ENCODE peak calls at places on chromosomes 6 and 20, in six cellular contexts. N is NCI-H1694 treated with DMSO at 0.1 percent for 48 hours; R is activated CD4-positive, alpha-beta T cell treated with anti-CD3 and anti-CD28 coated beads, Interleukin-2, amount 10 ng/mL, durations not matched to agents 24 days and 14 days; C is NCI-H2081; G is stimulated activated CD4-positive, alpha-beta T cell treated with anti-CD3 and anti-CD28 coated beads, Interleukin-4, amount 100 ng/mL, for 1 hour; Z is T-helper 1 cell. T is an unnamed sample.

GRCh38 chr6:143276436-143276835 is 174.1 kb downstream of the ADAT2 start:
- DNase-seq in G (no peak), R (peak; percentile 56), Z (no peak), N (no peak), C (no peak), T (no peak)

GRCh38 chr6:47180633-47181032 is 129.1 kb downstream of the TNFRSF21 start:
- DNase-seq in G (no peak), C (no peak), Z (no peak), R (no peak), N (no peak), T (no peak)

GRCh38 chr20:7146552-7147219 is 379.2 kb downstream of the BMP2 start:
- DNase-seq in Z (no peak), G (no peak), R (no peak), N (no peak), C (peak; percentile 71), T (no peak)

GRCh38 chr6:125279961-125280360 is 21.8 kb downstream of the HDDC2 start:
- DNase-seq in Z (no peak), G (no peak), C (no peak), N (no peak), R (no peak), T (no peak)

GRCh38 chr6:128655978-128656498 is 135.6 kb upstream of the PTPRK start:
- DNase-seq in G (no peak), N (no peak), Z (no peak), R (peak; percentile 60), C (no peak), T (peak; percentile 83)

GRCh38 chr20:44979090-44979621 is 12.8 kb downstream of the STK4 start:
- DNase-seq in C (no peak), R (peak; percentile 93), G (no peak), Z (peak; percentile 77), N (no peak), T (no peak)

GRCh38 chr6:150491796-150492142 is 107.9 kb upstream of the PLEKHG1 start:
- DNase-seq in N (no peak), Z (no peak), C (no peak), G (no peak), R (no peak), T (no peak)

GRCh38 chr6:683742-684440 is 9.0 kb downstream of the EXOC2 start:
- DNase-seq in G (no peak), C (peak; percentile 19), Z (no peak), R (peak; percentile 66), N (peak; percentile 34), T (peak; percentile 89)

GRCh38 chr6:44386929-44387345 is 569 bp upstream of the CDC5L start:
- DNase-seq in R (peak; percentile 64), N (no peak), C (no peak), Z (no peak), G (no peak), T (no peak)

GRCh38 chr6:86192123-86192522 is 549.4 kb upstream of the SYNCRIP start:
- DNase-seq in N (no peak), R (no peak), G (no peak), Z (no peak), C (no peak), T (peak; percentile 38)

GRCh38 chr6:34239240-34239825 is 2.7 kb downstream of the HMGA1 start:
- DNase-seq in C (no peak), Z (no peak), N (no peak), R (no peak), G (no peak), T (no peak)

GRCh38 chr20:19205999-19206398 is 6.4 kb upstream of the SLC24A3 start:
- DNase-seq in N (peak; percentile 43), R (peak; percentile 89), Z (peak; percentile 29), G (peak; percentile 60), C (peak; percentile 56), T (peak; percentile 20)

GRCh38 chr6:45187841-45188240 is 140.3 kb upstream of the RUNX2 start:
- DNase-seq in N (no peak), R (no peak), C (no peak), Z (no peak), G (no peak), T (no peak)

GRCh38 chr20:50450961-50451752 is 59.0 kb upstream of the PTPN1 start:
- DNase-seq in R (peak; percentile 65), G (no peak), C (no peak), Z (no peak), N (no peak), T (no peak)

GRCh38 chr6:154954352-154954751 is 40.8 kb upstream of the TIAM2 start:
- DNase-seq in R (no peak), N (peak; percentile 76), G (no peak), Z (no peak), C (no peak), T (no peak)

GRCh38 chr20:45592574-45593189 is 13.6 kb upstream of the WFDC8 start:
- DNase-seq in Z (no peak), C (peak; percentile 20), R (peak; percentile 70), N (peak; percentile 23), G (no peak), T (no peak)

GRCh38 chr20:21154692-21155091 is 28.8 kb downstream of the KIZ start:
- DNase-seq in C (no peak), R (no peak), N (no peak), Z (no peak), G (no peak), T (no peak)

GRCh38 chr20:24132246-24132645 is 143.7 kb upstream of the GGTLC1 start:
- DNase-seq in N (no peak), R (no peak), C (no peak), Z (no peak), G (no peak), T (no peak)

GRCh38 chr6:28814032-28814976 is 109.5 kb downstream of the TRIM27 start:
- DNase-seq in Z (no peak), N (no peak), C (no peak), R (no peak), G (no peak), T (no peak)

GRCh38 chr6:33082702-33083101 is 6.9 kb downstream of the HLA-DPB1 start:
- DNase-seq in Z (no peak), R (peak; percentile 61), C (no peak), N (no peak), G (no peak), T (no peak)

GRCh38 chr6:157906537-157907061 is 75.1 kb upstream of the SYNJ2 start:
- DNase-seq in G (no peak), N (no peak), Z (no peak), C (no peak), R (no peak), T (no peak)

GRCh38 chr6:160132776-160133338 is 11.2 kb downstream of the SLC22A1 start:
- DNase-seq in G (no peak), R (no peak), Z (no peak), C (no peak), N (no peak), T (no peak)

GRCh38 chr6:41735427-41736206 is at the start of gene TFEB:
- DNase-seq in Z (peak; percentile 91), R (peak; percentile 99), N (peak; percentile 71), C (peak; percentile 85), G (peak; percentile 96), T (peak; percentile 43)

GRCh38 chr20:18156045-18156444 is 18.4 kb downstream of the KAT14 start:
- DNase-seq in N (no peak), G (no peak), Z (no peak), C (no peak), R (no peak), T (no peak)

GRCh38 chr6:132792510-132792909 is 5.9 kb downstream of the SLC18B1 start:
- DNase-seq in G (no peak), Z (no peak), C (no peak), R (no peak), N (no peak), T (no peak)